ENCODE peak calls at places on chromosome 2, in seven cellular contexts. O is thoracic aorta, E is mesenchymal stem cell, S is right atrium auricular region, D is coronary artery, X is kidney, F is astrocyte. B is an unnamed sample.

GRCh38 chr2:171540437-171540836 is 18.2 kb downstream of the CYBRD1 start:
- DNase-seq in O (no peak), E (no peak), S (no peak), D (no peak), X (no peak), F (no peak), B (no peak)

GRCh38 chr2:74516070-74516633 is 1.9 kb downstream of the TLX2 start:
- DNase-seq in O (no peak), E (no peak), S (no peak), D (no peak), X (peak), F (no peak), B (peak)

GRCh38 chr2:48430528-48430927 is 99.4 kb upstream of the STON1 start:
- DNase-seq in O (no peak), E (no peak), S (no peak), D (no peak), X (no peak), F (no peak), B (no peak)

GRCh38 chr2:137183206-137183605 is 417.9 kb downstream of the THSD7B start:
- DNase-seq in O (no peak), E (no peak), S (no peak), D (no peak), X (no peak), F (no peak), B (no peak)

GRCh38 chr2:186197955-186198354 is 288.1 kb upstream of the ZC3H15 start:
- DNase-seq in O (no peak), E (no peak), S (no peak), D (no peak), X (no peak), F (no peak), B (no peak)

GRCh38 chr2:55827855-55828254 is 95.7 kb downstream of the EFEMP1 start:
- DNase-seq in O (no peak), E (peak), S (no peak), D (no peak), X (no peak), F (no peak), B (no peak)

GRCh38 chr2:157769866-157770265 is 106.3 kb downstream of the ACVR1 start:
- DNase-seq in O (no peak), E (no peak), S (no peak), D (no peak), X (no peak), F (no peak), B (no peak)

GRCh38 chr2:119766944-119767343 is 7.2 kb downstream of the PTPN4 start:
- DNase-seq in O (no peak), E (no peak), S (no peak), D (no peak), X (no peak), F (no peak), B (no peak)

GRCh38 chr2:239464166-239465016 is 63.6 kb upstream of the HDAC4 start:
- DNase-seq in O (no peak), E (no peak), S (no peak), D (peak), X (peak), F (no peak), B (peak)

GRCh38 chr2:57490746-57491145 is 555.9 kb upstream of the VRK2 start:
- DNase-seq in O (no peak), E (no peak), S (no peak), D (no peak), X (no peak), F (no peak), B (no peak)

GRCh38 chr2:100071350-100072043 is 70.9 kb downstream of the AFF3 start:
- DNase-seq in O (no peak), E (no peak), S (no peak), D (no peak), X (no peak), F (no peak), B (no peak)

GRCh38 chr2:17416891-17417391 is 101.3 kb downstream of the RAD51AP2 start:
- DNase-seq in O (no peak), E (peak), S (no peak), D (no peak), X (peak), F (peak), B (no peak)

GRCh38 chr2:31558401-31559295 is 22.1 kb downstream of the SRD5A2 start:
- DNase-seq in O (no peak), E (no peak), S (no peak), D (no peak), X (no peak), F (peak), B (no peak)

DNA sequence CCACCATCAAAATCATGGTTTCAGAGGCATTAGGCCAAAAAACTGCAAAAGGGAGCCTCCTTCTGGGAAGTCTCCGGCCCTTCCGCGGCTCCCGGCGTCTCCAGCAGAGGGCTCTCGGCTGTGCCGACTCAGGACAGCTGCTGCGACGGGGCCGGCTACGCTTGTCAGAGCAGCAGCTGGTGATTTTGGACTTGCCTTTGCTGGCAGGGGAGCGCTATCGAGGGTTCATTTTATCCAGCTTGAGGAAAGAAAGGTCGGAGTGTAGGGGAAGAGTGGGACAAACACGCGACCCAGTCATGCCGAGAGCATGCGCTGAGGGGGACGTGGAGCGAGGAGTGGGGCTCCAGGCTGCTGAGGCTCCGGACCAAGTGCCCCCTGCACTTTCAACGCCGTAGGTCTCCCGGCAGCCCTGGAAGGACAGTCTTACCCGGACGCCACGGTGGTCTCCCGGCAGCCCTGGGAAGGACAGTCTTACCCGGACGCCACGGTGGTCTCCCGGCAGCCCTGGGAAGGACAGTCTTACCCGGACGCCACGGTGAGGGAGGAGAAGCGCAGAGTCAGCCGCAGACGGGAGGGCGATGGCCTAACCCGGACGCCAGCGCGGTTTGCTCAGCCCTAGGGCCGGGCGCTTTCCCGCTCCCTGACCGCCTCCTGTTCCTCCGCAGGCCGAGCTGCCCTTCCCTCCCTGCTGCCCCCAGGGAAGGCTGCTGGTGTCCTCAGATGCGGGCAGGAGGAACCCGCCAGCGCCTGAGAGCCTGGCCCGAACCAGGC is 21.7 kb downstream of the DDX18 start:
- DNase-seq in O (peak), E (peak), S (peak), D (peak), X (peak), F (peak), B (peak)
- H3K4me3 ChIP-seq in O (peak), E (peak), S (peak), D (peak), X (peak), F (peak), B (peak)

GRCh38 chr2:233834378-233834777 is 20.0 kb downstream of the HJURP start:
- DNase-seq in O (no peak), E (no peak), S (no peak), D (no peak), X (no peak), F (no peak), B (no peak)
- H3K27ac ChIP-seq in O (no peak), E (no peak), S (no peak), D (no peak), X (no peak), F (no peak), B (no peak)

GRCh38 chr2:161427413-161428239 is 11.5 kb downstream of the TBR1 start:
- DNase-seq in O (no peak), E (no peak), S (no peak), D (no peak), X (peak), F (no peak), B (no peak)
- H3K4me3 ChIP-seq in O (peak), E (peak), S (peak), D (peak), X (no peak), F (peak), B (peak)

GRCh38 chr2:11208083-11208482 is 52.8 kb downstream of the SLC66A3 start:
- DNase-seq in O (no peak), E (no peak), S (no peak), D (no peak), X (no peak), F (no peak), B (no peak)
- H3K27ac ChIP-seq in O (no peak), E (no peak), S (no peak), D (no peak), X (no peak), F (no peak), B (no peak)

GRCh38 chr2:207133862-207134519 is 31.8 kb downstream of the KLF7 start:
- DNase-seq in O (peak), E (peak), S (peak), D (peak), X (peak), F (peak), B (peak)
- H3K4me3 ChIP-seq in O (peak), E (peak), S (no peak), D (peak), X (no peak), F (peak), B (peak)

DNA sequence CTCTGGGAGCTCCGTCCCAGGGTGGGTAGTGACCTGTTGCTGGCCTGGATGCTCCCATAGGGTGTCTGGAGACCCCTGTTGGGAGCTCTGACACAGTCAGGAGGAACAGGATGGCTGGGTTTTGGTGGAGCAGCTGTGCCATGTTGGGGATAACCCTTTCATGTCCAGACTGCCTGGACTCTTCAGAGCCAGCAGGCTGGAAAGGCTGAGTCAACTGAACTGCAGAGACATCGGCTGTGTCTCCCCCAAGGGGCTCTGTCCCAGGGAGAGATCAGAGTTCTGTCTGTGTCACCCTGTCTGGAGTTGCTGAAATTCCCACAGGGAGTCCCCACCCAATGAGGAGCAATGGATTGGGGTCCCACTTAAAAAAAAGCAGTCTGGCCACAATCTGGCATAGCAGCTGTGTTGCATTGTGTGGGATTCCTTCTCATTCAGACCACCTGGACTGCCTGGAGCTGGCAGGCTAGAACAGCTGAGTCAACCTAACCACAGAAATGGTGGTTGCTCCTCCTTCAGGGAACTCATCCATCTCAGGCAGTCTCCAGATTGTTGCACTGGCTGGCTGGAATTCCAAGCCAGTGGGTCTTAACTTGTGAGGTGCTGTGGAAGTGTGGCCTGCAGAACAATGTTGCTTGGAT is 37.2 kb downstream of the AGPS start:
- DNase-seq in O (no peak), E (peak), S (no peak), D (no peak), X (no peak), F (peak), B (no peak)
- H3K27ac ChIP-seq in O (no peak), E (peak), S (no peak), D (no peak), X (no peak), F (peak), B (no peak)

DNA sequence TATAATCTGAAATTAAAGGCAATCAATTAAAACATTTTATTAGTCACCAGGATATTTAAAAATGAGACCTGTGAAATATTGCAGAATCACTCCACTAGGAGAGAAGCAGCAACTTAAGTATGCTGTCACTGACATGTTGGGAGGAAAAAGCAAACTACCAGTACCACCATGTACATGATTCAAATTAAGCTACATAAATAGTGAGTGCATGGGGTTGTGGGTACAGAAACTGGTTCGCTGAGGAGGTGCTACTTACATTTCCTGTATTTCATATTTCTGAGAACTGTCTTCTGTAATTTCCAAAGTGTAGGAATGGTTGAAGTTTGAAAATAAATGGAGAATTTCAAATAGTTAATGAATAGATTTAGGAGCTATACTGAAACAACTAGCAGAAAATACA is 7.9 kb upstream of the NR4A2 start:
- DNase-seq in O (no peak), E (no peak), S (no peak), D (no peak), X (no peak), F (no peak), B (no peak)
- H3K4me3 ChIP-seq in O (peak), E (peak), S (no peak), D (peak), X (no peak), F (no peak), B (no peak)

DNA sequence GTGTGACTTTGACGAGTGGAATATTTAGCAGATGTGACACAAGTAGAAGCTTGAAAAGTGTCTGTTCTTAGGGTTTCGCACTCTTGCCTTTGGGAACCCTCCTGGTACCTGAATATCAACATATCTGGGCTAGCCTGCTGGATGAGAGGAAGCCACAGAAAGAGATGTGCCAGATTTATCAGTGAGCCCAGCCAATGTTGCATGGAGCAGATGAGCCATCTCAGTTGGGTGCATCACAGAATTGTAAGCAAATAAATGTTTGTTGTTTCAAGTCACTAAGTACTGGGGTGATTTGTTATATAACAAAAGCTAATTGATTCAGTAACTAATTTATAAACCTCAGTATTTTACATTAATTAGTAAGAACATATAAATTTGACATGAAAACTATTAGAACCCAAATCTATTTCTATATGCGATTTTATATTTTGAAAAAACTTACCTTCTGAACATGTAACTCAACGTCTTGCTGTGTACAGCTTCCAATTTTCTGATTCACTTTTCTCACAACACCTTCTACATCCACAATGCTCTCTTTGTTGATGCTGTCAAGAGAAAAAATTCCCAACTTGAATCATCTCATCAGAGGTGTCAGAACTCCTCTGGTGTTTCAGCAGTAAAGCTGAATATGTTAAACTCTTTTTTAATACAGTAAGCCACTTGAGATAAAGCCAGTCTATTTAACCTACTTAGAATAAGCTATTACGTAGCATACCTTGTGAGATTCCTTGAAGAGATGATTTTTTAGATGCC is 42.3 kb downstream of the DARS1 start:
- DNase-seq in O (no peak), E (no peak), S (no peak), D (no peak), X (no peak), F (no peak), B (no peak)
- H3K27ac ChIP-seq in O (no peak), E (no peak), S (no peak), D (no peak), X (no peak), F (no peak), B (no peak)

GRCh38 chr2:44120428-44120827 is 48.2 kb upstream of the PPM1B start:
- DNase-seq in O (no peak), E (peak), S (no peak), D (no peak), X (no peak), F (peak), B (no peak)
- H3K4me3 ChIP-seq in O (no peak), E (no peak), S (no peak), D (no peak), X (no peak), F (no peak), B (no peak)

B was measured in tibial artery.